ENCODE peak calls at places on chromosome 10, in eight cellular contexts. X, E, Y, S, P, Z, C and N are unnamed samples.

GRCh38 chr10:100930368-100930767 is 17.6 kb downstream of the SLF2 start:
- DNase-seq in X (no peak), E (no peak), Y (no peak), S (no peak), P (peak), Z (no peak), C (no peak), N (no peak)

GRCh38 chr10:103653581-103654020 is 160.1 kb downstream of the NEURL1 start:
- DNase-seq in X (no peak), E (peak), Y (no peak), S (peak), P (no peak), Z (no peak), C (peak), N (no peak)

GRCh38 chr10:125661942-125662515 is 20.9 kb downstream of the TEX36 start:
- DNase-seq in X (no peak), E (no peak), Y (no peak), S (no peak), P (peak), Z (no peak), C (peak), N (peak)

GRCh38 chr10:132331259-132331955 is 586 bp upstream of the LRRC27 start:
- DNase-seq in X (no peak), E (no peak), Y (no peak), S (no peak), P (no peak), Z (no peak), C (no peak), N (no peak)

GRCh38 chr10:130652964-130653578 is 516.9 kb downstream of the GLRX3 start:
- DNase-seq in X (no peak), E (no peak), Y (no peak), S (no peak), P (no peak), Z (no peak), C (no peak), N (no peak)

GRCh38 chr10:26225322-26225721 is 8.7 kb downstream of the GAD2 start:
- DNase-seq in X (no peak), E (no peak), Y (no peak), S (no peak), P (no peak), Z (no peak), C (no peak), N (no peak)

GRCh38 chr10:17910144-17910789 is 41.5 kb upstream of the SLC39A12 start:
- DNase-seq in X (peak), E (peak), Y (peak), S (peak), P (peak), Z (peak), C (peak), N (peak)

GRCh38 chr10:8042864-8043568 is 11.5 kb upstream of the GATA3 start:
- DNase-seq in X (no peak), E (no peak), Y (peak), S (peak), P (no peak), Z (no peak), C (no peak), N (no peak)

GRCh38 chr10:71269301-71270288 is 49.5 kb upstream of the SLC29A3 start:
- DNase-seq in X (no peak), E (no peak), Y (peak), S (peak), P (peak), Z (peak), C (peak), N (peak)

GRCh38 chr10:72068901-72069446 is 19.4 kb downstream of the SPOCK2 start:
- DNase-seq in X (no peak), E (no peak), Y (no peak), S (no peak), P (no peak), Z (no peak), C (peak), N (no peak)

GRCh38 chr10:108385963-108386362 is 1221.5 kb upstream of the SORCS1 start:
- DNase-seq in X (no peak), E (no peak), Y (no peak), S (no peak), P (no peak), Z (no peak), C (no peak), N (no peak)

GRCh38 chr10:122126763-122127659 is 138.0 kb downstream of the TACC2 start:
- DNase-seq in X (no peak), E (no peak), Y (no peak), S (peak), P (peak), Z (peak), C (peak), N (peak)

GRCh38 chr10:84294766-84295447 is 33.5 kb upstream of the CCSER2 start:
- DNase-seq in X (no peak), E (no peak), Y (no peak), S (no peak), P (peak), Z (no peak), C (no peak), N (no peak)

GRCh38 chr10:63103971-63104409 is 29.1 kb upstream of the NRBF2 start:
- DNase-seq in X (no peak), E (no peak), Y (peak), S (peak), P (no peak), Z (no peak), C (no peak), N (peak)

GRCh38 chr10:75358121-75358520 is 43.4 kb downstream of the ZNF503 start:
- DNase-seq in X (no peak), E (peak), Y (no peak), S (no peak), P (no peak), Z (no peak), C (no peak), N (no peak)

GRCh38 chr10:23198940-23199767 is 7.0 kb downstream of the PTF1A start:
- DNase-seq in X (no peak), E (no peak), Y (no peak), S (peak), P (no peak), Z (no peak), C (no peak), N (no peak)

GRCh38 chr10:122992031-122992585 is 11.9 kb downstream of the PSTK start:
- DNase-seq in X (no peak), E (no peak), Y (no peak), S (no peak), P (no peak), Z (no peak), C (no peak), N (no peak)

GRCh38 chr10:69801434-69802315 is at the start of gene COL13A1:
- DNase-seq in X (peak), E (peak), Y (peak), S (peak), P (peak), Z (peak), C (peak), N (peak)

GRCh38 chr10:68332259-68333057 is at the start of gene PBLD:
- DNase-seq in X (peak), E (peak), Y (peak), S (peak), P (peak), Z (peak), C (peak), N (peak)

GRCh38 chr10:11243425-11244222 is 226.0 kb downstream of the CELF2 start:
- DNase-seq in X (no peak), E (no peak), Y (no peak), S (no peak), P (peak), Z (no peak), C (no peak), N (no peak)

GRCh38 chr10:58107506-58107905 is 160.2 kb downstream of the IPMK start:
- DNase-seq in X (no peak), E (no peak), Y (no peak), S (no peak), P (peak), Z (peak), C (no peak), N (peak)

GRCh38 chr10:125707852-125708468 is 11.5 kb upstream of the EDRF1 start:
- DNase-seq in X (no peak), E (no peak), Y (no peak), S (no peak), P (peak), Z (peak), C (no peak), N (peak)

DNA sequence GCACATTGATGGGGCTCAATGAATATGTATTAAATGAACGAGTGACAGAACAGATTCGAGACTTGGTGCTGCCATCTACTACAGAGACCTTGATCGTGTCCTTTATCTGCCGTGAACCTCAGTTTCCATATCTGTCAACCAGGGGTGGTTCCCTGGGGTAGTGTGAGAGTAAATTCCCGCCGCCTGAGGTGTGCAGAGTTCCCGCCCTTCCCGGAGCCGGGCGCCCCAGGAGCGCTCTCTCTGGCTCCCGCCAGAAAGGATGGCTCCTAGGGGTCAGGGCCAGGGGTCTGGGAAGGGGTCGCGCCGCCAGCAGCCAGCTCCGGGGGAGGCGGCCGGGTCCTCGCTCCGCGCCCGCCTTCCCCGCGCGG is 333 bp upstream of the PLCE1 start:
- DNase-seq in X (no peak), E (peak), Y (no peak), S (no peak), P (no peak), Z (no peak), C (no peak), N (no peak)
- H3K4me3 ChIP-seq in X (peak), E (peak), Y (peak), S (peak), P (peak), Z (peak), C (peak), N (peak)

DNA sequence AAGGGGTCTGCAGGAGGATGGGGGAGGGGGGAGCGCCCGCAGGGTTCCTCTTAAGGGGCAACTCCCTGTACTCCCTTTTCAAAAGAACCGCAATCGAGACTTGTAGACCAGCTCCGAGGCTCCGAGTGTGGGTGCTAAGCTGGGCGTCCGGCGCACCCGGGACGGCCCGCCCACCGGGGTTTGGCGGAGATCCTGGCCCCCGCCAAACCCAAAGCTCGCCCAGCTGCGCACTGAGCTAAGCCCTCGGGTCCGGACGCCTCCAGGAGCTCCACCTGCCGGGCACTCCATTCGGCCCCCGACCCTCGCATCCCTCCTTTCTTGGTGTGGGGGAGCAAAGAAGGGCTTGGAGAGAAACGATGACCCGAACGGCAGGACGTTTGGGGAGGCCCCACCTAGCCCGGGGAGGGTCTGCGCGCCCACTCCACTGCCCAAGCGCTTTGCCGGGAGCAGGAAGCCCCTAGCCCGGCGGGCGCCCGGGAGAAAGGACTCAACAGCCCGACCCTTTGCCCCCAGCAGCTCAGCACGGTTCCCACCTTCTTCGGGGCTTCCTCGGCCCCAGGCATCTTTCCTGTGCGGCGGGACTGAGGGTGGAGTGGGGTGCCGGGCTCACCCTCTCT is 649 bp downstream of the AFAP1L2 start:
- DNase-seq in X (no peak), E (peak), Y (peak), S (peak), P (no peak), Z (no peak), C (peak), N (no peak)
- H3K4me3 ChIP-seq in X (peak), E (peak), Y (peak), S (peak), P (no peak), Z (peak), C (peak), N (peak)

DNA sequence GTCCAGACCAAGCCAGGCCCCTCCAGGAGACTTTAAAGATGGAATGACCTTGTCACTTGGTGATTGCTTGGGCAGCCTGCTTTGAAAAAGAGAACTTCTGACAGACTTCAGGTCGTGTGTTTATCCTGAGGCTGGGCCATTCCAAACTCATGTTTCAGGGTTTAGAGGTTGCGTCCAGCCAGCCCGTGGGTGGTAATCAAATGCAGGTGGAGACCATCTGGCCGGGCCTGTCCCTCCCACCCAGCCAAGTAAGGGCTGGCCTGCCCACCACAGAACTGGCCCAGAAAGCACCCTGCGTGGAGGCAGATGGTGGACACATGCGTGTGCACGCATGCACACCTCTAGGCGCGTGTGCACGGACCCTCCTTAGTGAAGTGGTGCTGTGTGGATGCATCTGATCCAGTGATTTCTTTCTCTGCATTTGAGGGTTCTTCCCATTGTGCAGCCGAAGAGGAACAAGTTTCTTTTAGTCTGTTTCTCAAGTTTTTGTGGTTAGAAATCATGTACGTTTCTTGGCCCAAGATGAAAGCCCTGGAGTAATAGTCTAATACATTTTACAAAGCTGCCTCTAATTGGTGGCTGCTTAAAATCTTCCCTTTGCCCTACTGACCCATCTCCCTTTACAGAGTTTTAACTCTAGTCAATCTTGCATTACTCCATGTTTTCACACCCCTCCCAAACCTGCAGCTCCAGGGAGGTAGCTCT is 43.0 kb downstream of the SUFU start:
- DNase-seq in X (no peak), E (no peak), Y (no peak), S (no peak), P (peak), Z (peak), C (no peak), N (no peak)
- H3K4me3 ChIP-seq in X (no peak), E (no peak), Y (no peak), S (no peak), P (no peak), Z (no peak), C (no peak), N (no peak)

GRCh38 chr10:79492839-79493238 is 19.5 kb upstream of the EIF5AL1 start:
- DNase-seq in X (no peak), E (no peak), Y (no peak), S (no peak), P (no peak), Z (no peak), C (no peak), N (no peak)
- H3K4me3 ChIP-seq in X (no peak), E (no peak), Y (no peak), S (no peak), P (no peak), Z (no peak), C (no peak), N (no peak)

GRCh38 chr10:95125582-95125981 is 56.3 kb upstream of the CYP2C8 start:
- DNase-seq in X (no peak), E (no peak), Y (no peak), S (no peak), P (no peak), Z (no peak), C (no peak), N (no peak)

GRCh38 chr10:95116869-95117269 is 47.6 kb upstream of the CYP2C8 start:
- DNase-seq in X (no peak), E (no peak), Y (no peak), S (no peak), P (no peak), Z (no peak), C (no peak), N (no peak)

GRCh38 chr10:95121904-95122303 is 52.6 kb upstream of the CYP2C8 start:
- DNase-seq in X (no peak), E (no peak), Y (no peak), S (no peak), P (no peak), Z (peak), C (no peak), N (no peak)
- H3K4me3 ChIP-seq in X (no peak), E (no peak), Y (no peak), S (no peak), P (no peak), Z (no peak), C (no peak), N (no peak)

GRCh38 chr10:24866615-24867583 is 85.5 kb downstream of the PRTFDC1 start:
- DNase-seq in X (no peak), E (peak), Y (no peak), S (no peak), P (peak), Z (peak), C (no peak), N (peak)
- H3K4me3 ChIP-seq in X (no peak), E (no peak), Y (no peak), S (no peak), P (no peak), Z (no peak), C (no peak), N (no peak)